ENCODE peak calls at places on chromosomes 16 and 17, in ten cellular contexts. W is NCI-H446; H is CD4-positive, alpha-beta memory T cell; Z is HT1080; E is A549; N is progenitor cell of endocrine pancreas; B is NCI-H1105; I is nephron progenitor cell; D is mesothelial cell of epicardium; S is EH. G is an unnamed sample.

GRCh38 chr16:74480150-74481029 is 59.1 kb upstream of the CLEC18B start:
- DNase-seq in W (no peak), H (no peak), Z (no peak), E (peak), N (no peak), B (no peak), I (peak), D (peak), S (peak), G (peak)

GRCh38 chr16:15552507-15552906 is 90.4 kb downstream of the MARF1 start:
- DNase-seq in W (no peak), H (no peak), Z (no peak), E (no peak), N (no peak), B (no peak), I (no peak), D (no peak), S (no peak), G (no peak)

GRCh38 chr17:19338031-19338990 is 24.2 kb downstream of the B9D1 start:
- DNase-seq in W (no peak), H (peak), Z (peak), E (peak), N (peak), B (peak), I (peak), D (no peak), S (peak), G (no peak)

GRCh38 chr17:37541880-37542675 is 52.4 kb downstream of the DUSP14 start:
- DNase-seq in W (no peak), H (no peak), Z (peak), E (no peak), N (no peak), B (no peak), I (no peak), D (no peak), S (peak), G (no peak)

GRCh38 chr17:77087650-77088454 is 52.9 kb upstream of the SEC14L1 start:
- DNase-seq in W (no peak), H (no peak), Z (no peak), E (no peak), N (no peak), B (no peak), I (no peak), D (no peak), S (no peak), G (no peak)

GRCh38 chr17:80364091-80364691 is 50.8 kb upstream of the ENDOV start:
- DNase-seq in W (no peak), H (no peak), Z (no peak), E (peak), N (no peak), B (no peak), I (peak), D (peak), S (peak), G (peak)

GRCh38 chr16:68367034-68367433 is 56.2 kb downstream of the PRMT7 start:
- DNase-seq in W (no peak), H (peak), Z (no peak), E (peak), N (no peak), B (no peak), I (peak), D (no peak), S (peak), G (peak)

GRCh38 chr16:23185661-23186060 is 3.1 kb downstream of the SCNN1G start:
- DNase-seq in W (no peak), H (no peak), Z (no peak), E (no peak), N (no peak), B (no peak), I (no peak), D (no peak), S (no peak), G (no peak)

GRCh38 chr17:37084375-37084774 is 135.6 kb downstream of the AATF start:
- DNase-seq in W (no peak), H (no peak), Z (no peak), E (no peak), N (no peak), B (no peak), I (no peak), D (no peak), S (no peak), G (no peak)

GRCh38 chr16:83835972-83836566 is 28.3 kb downstream of the HSBP1 start:
- DNase-seq in W (no peak), H (peak), Z (peak), E (peak), N (no peak), B (no peak), I (no peak), D (no peak), S (peak), G (peak)

GRCh38 chr17:64196626-64197025 is 66.4 kb downstream of the TEX2 start:
- DNase-seq in W (no peak), H (no peak), Z (peak), E (no peak), N (no peak), B (no peak), I (no peak), D (no peak), S (peak), G (peak)

GRCh38 chr17:51161541-51161940 is 4.7 kb upstream of the NME2 start:
- DNase-seq in W (no peak), H (no peak), Z (no peak), E (no peak), N (no peak), B (no peak), I (no peak), D (no peak), S (no peak), G (no peak)

GRCh38 chr16:88391497-88391850 is 8.7 kb downstream of the ZNF469 start:
- DNase-seq in W (no peak), H (no peak), Z (no peak), E (no peak), N (no peak), B (no peak), I (no peak), D (no peak), S (no peak), G (no peak)

GRCh38 chr17:69638516-69638915 is 224.0 kb downstream of the MAP2K6 start:
- DNase-seq in W (no peak), H (no peak), Z (no peak), E (no peak), N (no peak), B (no peak), I (no peak), D (no peak), S (no peak), G (no peak)

GRCh38 chr17:1943432-1943802 is 81.7 kb downstream of the RTN4RL1 start:
- DNase-seq in W (no peak), H (no peak), Z (no peak), E (no peak), N (no peak), B (no peak), I (no peak), D (no peak), S (no peak), G (no peak)